ENCODE peak calls at places on chromosomes 3 and 15, in ten cellular contexts. Y, U, B, F, N, Z, H, W, S and O are unnamed samples.

GRCh38 chr3:37291275-37291700 is 116.9 kb upstream of the LRRFIP2 start:
- DNase-seq in Y (no peak), U (no peak), B (no peak), F (no peak), N (no peak), Z (no peak), H (no peak), W (no peak), S (no peak), O (no peak)

GRCh38 chr15:60444289-60444912 is 34.5 kb downstream of the ICE2 start:
- DNase-seq in Y (no peak), U (no peak), B (peak; percentile 32), F (no peak), N (no peak), Z (no peak), H (no peak), W (no peak), S (no peak), O (no peak)

GRCh38 chr15:92930061-92930460 is 29.9 kb downstream of the CHD2 start:
- DNase-seq in Y (no peak), U (no peak), B (no peak), F (no peak), N (no peak), Z (no peak), H (no peak), W (no peak), S (no peak), O (no peak)

GRCh38 chr3:190399677-190400076 is 11.7 kb downstream of the CLDN16 start:
- DNase-seq in Y (no peak), U (no peak), B (no peak), F (no peak), N (no peak), Z (no peak), H (no peak), W (no peak), S (no peak), O (no peak)

GRCh38 chr3:148600902-148601765 is 96.6 kb upstream of the AGTR1 start:
- DNase-seq in Y (no peak), U (no peak), B (peak; percentile 83), F (no peak), N (no peak), Z (no peak), H (no peak), W (no peak), S (no peak), O (no peak)

GRCh38 chr3:152298393-152299242 is 29.9 kb downstream of the MBNL1 start:
- DNase-seq in Y (peak; percentile 16), U (peak; percentile 50), B (peak; percentile 62), F (no peak), N (no peak), Z (peak; percentile 87), H (no peak), W (peak; percentile 48), S (no peak), O (peak; percentile 66)

GRCh38 chr15:71444866-71445590 is 329.8 kb downstream of the THSD4 start:
- DNase-seq in Y (no peak), U (no peak), B (peak; percentile 32), F (no peak), N (no peak), Z (no peak), H (no peak), W (no peak), S (no peak), O (no peak)

GRCh38 chr3:172673210-172673679 is 37.6 kb downstream of the NCEH1 start:
- DNase-seq in Y (peak; percentile 60), U (peak; percentile 30), B (peak; percentile 79), F (no peak), N (no peak), Z (peak; percentile 70), H (peak; percentile 23), W (peak; percentile 54), S (no peak), O (peak; percentile 44)

GRCh38 chr3:60909526-60909925 is 341.7 kb downstream of the FHIT start:
- DNase-seq in Y (no peak), U (no peak), B (no peak), F (no peak), N (no peak), Z (no peak), H (no peak), W (no peak), S (no peak), O (no peak)

GRCh38 chr3:170467560-170467959 is 48.9 kb downstream of the CLDN11 start:
- DNase-seq in Y (no peak), U (no peak), B (no peak), F (no peak), N (no peak), Z (no peak), H (no peak), W (no peak), S (no peak), O (no peak)

GRCh38 chr3:129794319-129795201 is 99.0 kb downstream of the TMCC1 start:
- DNase-seq in Y (peak; percentile 2), U (no peak), B (peak; percentile 96), F (no peak), N (peak; percentile 73), Z (peak; percentile 41), H (no peak), W (peak; percentile 22), S (no peak), O (no peak)

GRCh38 chr3:53255360-53255774 is 455 bp downstream of the TKT start:
- DNase-seq in Y (peak; percentile 16), U (peak; percentile 11), B (peak; percentile 38), F (no peak), N (no peak), Z (no peak), H (peak; percentile 22), W (peak; percentile 30), S (no peak), O (no peak)

GRCh38 chr3:134496481-134497071 is 10.7 kb downstream of the CEP63 start:
- DNase-seq in Y (no peak), U (no peak), B (no peak), F (no peak), N (no peak), Z (no peak), H (no peak), W (no peak), S (no peak), O (no peak)

GRCh38 chr3:103393395-103394186 is 958.8 kb downstream of the ZPLD1 start:
- DNase-seq in Y (no peak), U (no peak), B (no peak), F (no peak), N (no peak), Z (no peak), H (no peak), W (no peak), S (no peak), O (no peak)

GRCh38 chr3:157718835-157719234 is 215.6 kb upstream of the VEPH1 start:
- DNase-seq in Y (no peak), U (no peak), B (no peak), F (no peak), N (no peak), Z (no peak), H (no peak), W (no peak), S (no peak), O (no peak)

GRCh38 chr3:191792580-191792979 is 331.6 kb downstream of the PYDC2 start:
- DNase-seq in Y (no peak), U (no peak), B (no peak), F (no peak), N (no peak), Z (no peak), H (no peak), W (no peak), S (no peak), O (no peak)

GRCh38 chr15:89825264-89825940 is 10.8 kb upstream of the ANPEP start:
- DNase-seq in Y (no peak), U (no peak), B (no peak), F (no peak), N (no peak), Z (no peak), H (no peak), W (no peak), S (no peak), O (no peak)

GRCh38 chr15:57185507-57186074 is 190.7 kb upstream of the CGNL1 start:
- DNase-seq in Y (no peak), U (no peak), B (no peak), F (no peak), N (no peak), Z (no peak), H (no peak), W (no peak), S (no peak), O (no peak)

GRCh38 chr15:80416702-80417101 is 12.5 kb downstream of the ARNT2 start:
- DNase-seq in Y (no peak), U (no peak), B (no peak), F (no peak), N (no peak), Z (no peak), H (no peak), W (no peak), S (no peak), O (no peak)

GRCh38 chr3:138347084-138347483 is 1.3 kb upstream of the MRAS start:
- DNase-seq in Y (no peak), U (no peak), B (no peak), F (no peak), N (no peak), Z (no peak), H (no peak), W (no peak), S (no peak), O (no peak)

GRCh38 chr3:56753206-56753605 is 48.5 kb downstream of the ARHGEF3 start:
- DNase-seq in Y (no peak), U (no peak), B (no peak), F (no peak), N (no peak), Z (no peak), H (no peak), W (no peak), S (no peak), O (no peak)

GRCh38 chr3:130895690-130896089 is 1.8 kb downstream of the ATP2C1 start:
- DNase-seq in Y (no peak), U (no peak), B (no peak), F (no peak), N (no peak), Z (no peak), H (no peak), W (no peak), S (no peak), O (no peak)

GRCh38 chr15:36356511-36356910 is 222.9 kb upstream of the CDIN1 start:
- DNase-seq in Y (no peak), U (no peak), B (no peak), F (no peak), N (no peak), Z (no peak), H (no peak), W (no peak), S (no peak), O (no peak)

GRCh38 chr3:141368062-141368924 is at the start of gene ZBTB38:
- DNase-seq in Y (peak; percentile 71), U (no peak), B (peak; percentile 99), F (peak; percentile 96), N (peak; percentile 76), Z (no peak), H (no peak), W (peak; percentile 88), S (no peak), O (peak; percentile 81)

GRCh38 chr3:151837057-151837456 is 23.1 kb downstream of the AADAC start:
- DNase-seq in Y (no peak), U (no peak), B (peak; percentile 53), F (no peak), N (no peak), Z (no peak), H (no peak), W (no peak), S (no peak), O (no peak)

GRCh38 chr3:195197764-195198423 is 73.1 kb downstream of the XXYLT1 start:
- DNase-seq in Y (no peak), U (no peak), B (peak; percentile 28), F (no peak), N (peak; percentile 24), Z (no peak), H (no peak), W (no peak), S (no peak), O (no peak)

GRCh38 chr3:58962816-58963215 is 87.0 kb downstream of the CFAP20DC start:
- DNase-seq in Y (no peak), U (no peak), B (no peak), F (no peak), N (no peak), Z (no peak), H (no peak), W (no peak), S (no peak), O (no peak)

GRCh38 chr3:11391172-11391879 is 119.1 kb downstream of the ATG7 start:
- DNase-seq in Y (no peak), U (no peak), B (no peak), F (no peak), N (no peak), Z (no peak), H (no peak), W (no peak), S (no peak), O (no peak)